ENCODE peak calls at places on chromosomes 1 and 21, in five cellular contexts. One of them, this sample, is unnamed.

GRCh38 chr1:199311478-199312242 is 672.8 kb downstream of the PTPRC start:
- DNase-seq in NCI-H146: no peak
- DNase-seq in HFF-Myc: no peak
- DNase-seq in KG1: no peak
- DNase-seq in GDM1: no peak
- DNase-seq in this sample: no peak

GRCh38 chr1:18611311-18611710 is 19.3 kb upstream of the PAX7 start:
- DNase-seq in NCI-H146: no peak
- DNase-seq in HFF-Myc: no peak
- DNase-seq in KG1: no peak
- DNase-seq in GDM1: no peak
- DNase-seq in this sample: no peak

GRCh38 chr1:180241716-180242544 is 11.9 kb downstream of the LHX4 start:
- DNase-seq in NCI-H146: no peak
- DNase-seq in HFF-Myc: no peak
- DNase-seq in KG1: no peak
- DNase-seq in GDM1: no peak
- DNase-seq in this sample: no peak

GRCh38 chr1:38953433-38953860 is 11.8 kb upstream of the RHBDL2 start:
- DNase-seq in NCI-H146: no peak
- DNase-seq in HFF-Myc: no peak
- DNase-seq in KG1: no peak
- DNase-seq in GDM1: no peak
- DNase-seq in this sample: no peak

GRCh38 chr1:168763031-168763430 is 34.0 kb upstream of the DPT start:
- DNase-seq in NCI-H146: no peak
- DNase-seq in HFF-Myc: no peak
- DNase-seq in KG1: no peak
- DNase-seq in GDM1: no peak
- DNase-seq in this sample: no peak

GRCh38 chr1:44089371-44090070 is 29.1 kb upstream of the KLF17 start:
- DNase-seq in NCI-H146: peak
- DNase-seq in HFF-Myc: no peak
- DNase-seq in KG1: no peak
- DNase-seq in GDM1: no peak
- DNase-seq in this sample: no peak

GRCh38 chr1:19661721-19662228 is 2.9 kb upstream of the HTR6 start:
- DNase-seq in NCI-H146: peak
- DNase-seq in HFF-Myc: no peak
- DNase-seq in KG1: peak
- DNase-seq in GDM1: no peak
- DNase-seq in this sample: peak

GRCh38 chr1:243739335-243740003 is 110.6 kb downstream of the AKT3 start:
- DNase-seq in NCI-H146: no peak
- DNase-seq in HFF-Myc: no peak
- DNase-seq in KG1: no peak
- DNase-seq in GDM1: no peak
- DNase-seq in this sample: no peak

GRCh38 chr1:224175615-224176014 is 7.4 kb upstream of the DEGS1 start:
- DNase-seq in NCI-H146: peak
- DNase-seq in HFF-Myc: no peak
- DNase-seq in KG1: no peak
- DNase-seq in GDM1: no peak
- DNase-seq in this sample: peak

GRCh38 chr1:212255705-212256307 is 29.4 kb upstream of the PPP2R5A start:
- DNase-seq in NCI-H146: no peak
- DNase-seq in HFF-Myc: no peak
- DNase-seq in KG1: no peak
- DNase-seq in GDM1: no peak
- DNase-seq in this sample: no peak

GRCh38 chr1:96515430-96515829 is 206.2 kb upstream of the PTBP2 start:
- DNase-seq in NCI-H146: no peak
- DNase-seq in HFF-Myc: no peak
- DNase-seq in KG1: no peak
- DNase-seq in GDM1: no peak
- DNase-seq in this sample: no peak

GRCh38 chr21:42757422-42757821 is 104.0 kb downstream of the PDE9A start:
- DNase-seq in NCI-H146: no peak
- DNase-seq in HFF-Myc: no peak
- DNase-seq in KG1: no peak
- DNase-seq in GDM1: no peak
- DNase-seq in this sample: no peak

GRCh38 chr1:31296486-31297272 is at the start of the genes SNRNP40 and ZCCHC17:
- DNase-seq in NCI-H146: peak
- DNase-seq in HFF-Myc: peak
- DNase-seq in KG1: peak
- DNase-seq in GDM1: peak
- DNase-seq in this sample: peak

GRCh38 chr1:39130297-39130696 is 74.2 kb upstream of the MACF1 start:
- DNase-seq in NCI-H146: no peak
- DNase-seq in HFF-Myc: no peak
- DNase-seq in KG1: no peak
- DNase-seq in GDM1: no peak
- DNase-seq in this sample: no peak

GRCh38 chr1:21703318-21703963 is 34.3 kb upstream of the RAP1GAP start:
- DNase-seq in NCI-H146: peak
- DNase-seq in HFF-Myc: no peak
- DNase-seq in KG1: no peak
- DNase-seq in GDM1: peak
- DNase-seq in this sample: no peak

GRCh38 chr1:209485759-209486158 is 97.8 kb upstream of the CAMK1G start:
- DNase-seq in NCI-H146: no peak
- DNase-seq in HFF-Myc: no peak
- DNase-seq in KG1: no peak
- DNase-seq in GDM1: no peak
- DNase-seq in this sample: no peak

GRCh38 chr1:2411801-2412394 is 466 bp downstream of the PEX10 start:
- DNase-seq in NCI-H146: peak
- DNase-seq in HFF-Myc: no peak
- DNase-seq in KG1: no peak
- DNase-seq in GDM1: peak
- DNase-seq in this sample: no peak

GRCh38 chr1:116711061-116711582 is 43.1 kb upstream of the CD2 start:
- DNase-seq in NCI-H146: peak
- DNase-seq in HFF-Myc: no peak
- DNase-seq in KG1: no peak
- DNase-seq in GDM1: peak
- DNase-seq in this sample: no peak

GRCh38 chr1:63914706-63915105 is 140.9 kb downstream of the ROR1 start:
- DNase-seq in NCI-H146: no peak
- DNase-seq in HFF-Myc: no peak
- DNase-seq in KG1: no peak
- DNase-seq in GDM1: no peak
- DNase-seq in this sample: no peak